ENCODE peak calls at places on chromosome 15, in four cellular contexts. U is choroid plexus epithelial cell, T is iPS DF 6.9, A is skeletal muscle cell. C is an unnamed sample.
A peak's percentile ranks its signal among the peaks of the same experiment; 100 is the strongest.

GRCh38 chr15:73957276-73957675 is 31.0 kb downstream of the LOXL1 start:
- DNase-seq in A (no peak), U (no peak), T (no peak), C (no peak)

GRCh38 chr15:61715082-61715481 is 345.2 kb downstream of the VPS13C start:
- DNase-seq in U (no peak), A (no peak), T (no peak), C (no peak)

GRCh38 chr15:55420171-55420871 is 12.0 kb downstream of the PIERCE2 start:
- DNase-seq in U (no peak), A (no peak), T (no peak), C (no peak)

GRCh38 chr15:77402740-77403379 is 17.0 kb downstream of the PEAK1 start:
- DNase-seq in A (peak; percentile 62), U (peak; percentile 80), T (no peak), C (no peak)

GRCh38 chr15:41774062-41774872 is at the start of gene MAPKBP1:
- DNase-seq in A (peak; percentile 96), U (peak; percentile 99), T (peak; percentile 99), C (peak; percentile 93)

GRCh38 chr15:80512729-80513670 is 108.8 kb downstream of the ARNT2 start:
- DNase-seq in T (peak; percentile 5), U (peak; percentile 42), A (no peak), C (no peak)

GRCh38 chr15:41928100-41928499 is 34.2 kb upstream of the SPTBN5 start:
- DNase-seq in A (no peak), U (no peak), T (no peak), C (no peak)

GRCh38 chr15:82625136-82625535 is 22.0 kb downstream of the CPEB1 start:
- DNase-seq in T (no peak), A (no peak), U (no peak), C (peak; percentile 17)

GRCh38 chr15:39110336-39110735 is 470.5 kb upstream of the THBS1 start:
- DNase-seq in T (no peak), A (no peak), U (peak; percentile 44), C (no peak)

GRCh38 chr15:41507820-41508290 is 5.8 kb downstream of the LTK start:
- DNase-seq in T (no peak), A (no peak), U (no peak), C (no peak)

GRCh38 chr15:101187820-101188516 is 63.9 kb downstream of the CHSY1 start:
- DNase-seq in A (peak; percentile 92), T (no peak), U (peak; percentile 81), C (no peak)

GRCh38 chr15:90149609-90150340 is 47.5 kb upstream of the IDH2 start:
- DNase-seq in A (no peak), T (no peak), U (no peak), C (no peak)

GRCh38 chr15:80929225-80929624 is 60.4 kb downstream of the MESD start:
- DNase-seq in A (no peak), U (no peak), T (no peak), C (peak; percentile 45)

GRCh38 chr15:84400820-84401219 is 165.2 kb downstream of the GOLGA6L4 start:
- DNase-seq in U (no peak), A (no peak), T (no peak), C (no peak)

GRCh38 chr15:70376929-70377691 is 279.4 kb upstream of the TLE3 start:
- DNase-seq in A (peak; percentile 19), U (peak; percentile 45), T (no peak), C (peak; percentile 3)

GRCh38 chr15:62875626-62876021 is 166.9 kb upstream of the TPM1 start:
- DNase-seq in T (no peak), U (no peak), A (no peak), C (no peak)

GRCh38 chr15:81337713-81338157 is 13.8 kb upstream of the STARD5 start:
- DNase-seq in U (peak; percentile 41), A (no peak), T (no peak), C (no peak)

GRCh38 chr15:48862705-48863104 is 15.2 kb upstream of the EID1 start:
- DNase-seq in U (no peak), A (no peak), T (no peak), C (no peak)

DNA sequence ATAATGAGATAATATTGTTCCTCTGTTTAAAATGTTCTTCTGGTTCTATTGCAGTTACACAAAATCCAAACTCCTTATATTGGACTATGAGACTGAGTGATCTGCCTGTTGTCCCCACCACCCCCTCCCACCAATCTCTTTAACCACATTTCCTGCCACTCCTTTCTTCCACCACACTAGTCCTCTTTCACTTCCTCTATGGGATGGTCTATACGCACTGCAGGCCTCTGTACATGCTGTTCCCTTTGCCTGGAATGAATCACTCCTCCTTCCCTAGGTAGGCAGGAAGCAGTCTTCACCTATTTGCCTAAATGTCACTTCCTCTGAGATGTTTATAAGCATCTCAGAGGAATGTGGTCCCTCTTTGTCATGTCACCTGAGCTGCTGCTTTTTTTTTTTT is 4.0 kb downstream of the MAP2K1 start:
- DNase-seq in U (no peak), A (no peak), T (no peak), C (no peak)
- H3K4me3 ChIP-seq in U (no peak overlapping the region), A (no peak overlapping the region), T (no peak overlapping the region), C (no peak overlapping the region)

DNA sequence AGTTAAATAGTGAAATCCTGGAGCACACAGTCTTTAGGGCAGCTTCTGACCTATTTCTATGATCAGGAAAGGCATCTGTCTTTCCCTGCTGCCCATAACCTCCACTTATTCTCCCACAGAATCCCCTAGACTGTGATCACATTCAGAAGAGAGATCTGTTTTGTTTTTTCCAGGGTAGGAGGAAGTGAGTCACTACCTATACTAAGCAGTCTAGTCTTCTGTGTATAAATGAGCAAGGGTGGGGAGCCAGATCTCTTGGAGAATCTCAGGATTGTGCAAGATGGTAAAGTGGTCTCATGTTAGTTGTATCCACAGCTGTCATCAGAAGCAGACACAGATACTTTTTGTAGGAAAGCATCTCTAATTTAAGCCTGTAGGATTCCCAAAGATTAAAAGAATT is 11.8 kb upstream of the FBXO22 start:
- DNase-seq in A (peak; percentile 87), U (peak; percentile 96), T (no peak), C (peak; percentile 83)
- H3K4me3 ChIP-seq in A (no peak overlapping the region), U (no peak overlapping the region), T (no peak overlapping the region), C (no peak overlapping the region)

DNA sequence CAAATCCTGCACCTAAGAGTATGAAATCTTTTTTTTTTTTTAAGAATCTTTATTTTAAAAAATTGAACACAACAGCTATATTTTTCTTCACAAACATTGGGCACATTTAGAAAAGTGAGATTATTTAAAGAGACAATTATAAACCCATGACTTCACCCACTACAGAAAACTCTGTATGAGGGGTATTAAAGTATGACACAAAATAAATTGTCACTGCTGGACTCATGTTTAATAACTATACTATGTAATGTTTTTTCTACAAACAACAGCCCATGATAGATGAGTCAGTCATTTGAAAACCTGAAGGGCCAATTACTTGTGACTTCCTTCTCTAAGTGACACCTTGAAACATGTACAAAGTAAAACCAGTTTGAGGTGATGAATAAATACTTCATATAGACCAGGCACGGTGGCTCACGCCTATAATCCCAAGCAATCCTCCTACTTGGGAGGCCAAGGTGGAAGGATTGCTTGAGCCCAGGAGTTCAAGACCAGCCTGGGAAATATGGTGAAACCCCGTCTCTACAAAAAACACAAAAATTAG is 36.0 kb downstream of the AQR start:
- DNase-seq in U (no peak), T (no peak), A (no peak), C (no peak)
- H3K4me3 ChIP-seq in U (no peak overlapping the region), T (no peak overlapping the region), A (no peak overlapping the region), C (no peak overlapping the region)

DNA sequence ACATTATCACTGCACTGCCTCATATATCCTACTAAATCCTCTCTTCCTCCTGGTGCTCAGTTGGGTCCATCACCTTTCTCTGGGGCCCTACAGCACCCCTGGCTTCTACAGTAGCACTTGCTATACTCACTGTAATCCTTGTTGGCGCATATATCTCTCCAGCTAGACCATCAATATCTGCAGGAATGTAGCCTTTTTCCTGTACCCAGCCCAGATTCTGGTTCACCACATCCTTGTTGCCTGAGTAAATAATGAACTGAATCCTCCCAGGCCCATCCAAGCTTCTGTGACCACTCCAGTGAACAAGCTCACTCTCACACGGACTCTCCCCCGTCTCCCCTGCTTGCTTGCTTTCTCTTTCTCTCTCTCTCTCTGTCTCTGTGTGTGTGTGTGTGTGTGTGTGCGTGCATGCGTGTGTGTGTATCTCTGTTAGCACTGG is 62.5 kb upstream of the LIPC start:
- DNase-seq in U (peak; percentile 84), T (no peak), A (no peak), C (no peak)
- H3K4me3 ChIP-seq in U (no peak overlapping the region), T (no peak overlapping the region), A (no peak overlapping the region), C (no peak overlapping the region)

DNA sequence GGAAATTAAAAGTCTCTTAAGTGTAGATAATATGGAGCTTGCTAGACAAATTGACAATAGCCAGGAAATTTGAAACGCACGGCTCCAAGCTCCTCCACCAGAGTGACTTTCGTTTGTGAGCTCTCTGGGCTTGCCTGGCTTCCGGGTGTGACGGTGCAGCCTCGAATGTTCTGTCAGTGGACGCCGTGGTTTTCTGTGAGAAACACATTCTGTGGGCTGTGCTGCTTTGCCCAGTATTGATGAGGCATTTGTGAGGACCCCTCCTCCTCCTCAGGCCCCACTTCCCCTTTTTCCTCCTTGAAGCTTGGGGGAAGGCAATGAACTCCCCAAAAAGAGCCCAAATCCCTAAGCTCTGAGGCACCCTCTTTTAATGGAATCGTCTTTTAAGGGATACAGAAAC is 40.7 kb downstream of the POLR2M start:
- DNase-seq in T (no peak), U (peak; percentile 64), A (no peak), C (no peak)
- H3K4me3 ChIP-seq in T (no peak overlapping the region), U (peak overlapping the region; percentile 31), A (peak overlapping the region; percentile 20), C (no peak overlapping the region)

GRCh38 chr15:67501177-67501835 is 19.6 kb upstream of the C15orf61 start:
- DNase-seq in T (no peak), A (no peak), U (peak; percentile 73), C (no peak)
- H3K4me3 ChIP-seq in T (no peak overlapping the region), A (no peak overlapping the region), U (no peak overlapping the region), C (no peak overlapping the region)